ENCODE peak calls at places on chromosome 16, in five cellular contexts. A, N, Z, D and E are unnamed samples. For H3K36me3, the result is how much of the 10 kb centered on the place peaks cover.

GRCh38 chr16:66462912-66463311 is 35.8 kb downstream of the BEAN1 start:
- DNase-seq in N (no peak), A (no peak), Z (no peak), D (no peak), E (no peak)

GRCh38 chr16:2934450-2934849 is 22.7 kb downstream of the FLYWCH1 start:
- DNase-seq in D (no peak), N (no peak), A (no peak), Z (no peak), E (no peak)

GRCh38 chr16:15822957-15823356 is 33.9 kb downstream of the MYH11 start:
- DNase-seq in N (peak), A (peak), D (no peak), Z (peak), E (peak)

GRCh38 chr16:29678691-29679267 is at the start of gene QPRT:
- DNase-seq in Z (peak), A (no peak), N (peak), D (no peak), E (no peak)

GRCh38 chr16:29926675-29927522 is 873 bp upstream of the KCTD13 start:
- DNase-seq in N (peak), D (no peak), Z (peak), A (no peak), E (no peak)

GRCh38 chr16:66948034-66948821 is 12.8 kb upstream of the CES3 start:
- DNase-seq in D (no peak), N (peak), Z (no peak), A (no peak), E (no peak)

GRCh38 chr16:73010150-73010676 is 37.7 kb downstream of the ZFHX3 start:
- DNase-seq in Z (peak), D (no peak), N (no peak), A (no peak), E (no peak)

GRCh38 chr16:74563828-74564263 is 43.1 kb downstream of the GLG1 start:
- DNase-seq in A (no peak), N (no peak), Z (no peak), D (peak), E (no peak)

GRCh38 chr16:86167061-86167460 is 268.1 kb downstream of the IRF8 start:
- DNase-seq in Z (peak), A (no peak), N (peak), D (no peak), E (no peak)

GRCh38 chr16:88369447-88370008 is 13.2 kb upstream of the ZNF469 start:
- DNase-seq in N (no peak), Z (peak), D (no peak), A (no peak), E (peak)

GRCh38 chr16:55475919-55476318 is 3.1 kb upstream of the MMP2 start:
- DNase-seq in A (no peak), Z (no peak), N (no peak), D (no peak), E (no peak)

GRCh38 chr16:87801679-87802300 is 36.0 kb upstream of the KLHDC4 start:
- DNase-seq in A (no peak), N (no peak), Z (no peak), D (no peak), E (no peak)

GRCh38 chr16:87874639-87875472 is 5.5 kb upstream of the SLC7A5 start:
- DNase-seq in Z (no peak), N (no peak), A (no peak), D (no peak), E (no peak)

GRCh38 chr16:75070055-75070841 is 46.3 kb downstream of the LDHD start:
- DNase-seq in A (no peak), N (no peak), D (no peak), Z (peak), E (no peak)

GRCh38 chr16:87791295-87792204 is 25.8 kb upstream of the KLHDC4 start:
- DNase-seq in N (no peak), Z (no peak), D (no peak), A (no peak), E (no peak)

GRCh38 chr16:26330654-26331053 is 638.9 kb downstream of the HS3ST4 start:
- DNase-seq in Z (no peak), N (no peak), D (no peak), A (no peak), E (no peak)

GRCh38 chr16:1218930-1219611 is 6.0 kb downstream of the TPSG1 start:
- DNase-seq in D (no peak), N (no peak), Z (no peak), A (no peak), E (no peak)

GRCh38 chr16:1216296-1216619 is 8.8 kb downstream of the TPSG1 start:
- DNase-seq in D (no peak), N (no peak), A (no peak), Z (no peak), E (no peak)

GRCh38 chr16:1216681-1217400 is 8.2 kb downstream of the TPSG1 start:
- DNase-seq in N (no peak), Z (no peak), A (no peak), D (no peak), E (no peak)

GRCh38 chr16:1218061-1218929 is 6.8 kb downstream of the TPSG1 start:
- DNase-seq in D (no peak), Z (no peak), N (no peak), A (no peak), E (no peak)

GRCh38 chr16:1217526-1217925 is 7.5 kb downstream of the TPSG1 start:
- DNase-seq in D (no peak), A (no peak), Z (no peak), N (no peak), E (no peak)
- TF ChIP-seq POLR2AphosphoS5 in D (no peak), A (no peak), Z (no peak), N (no peak), E (no peak)

DNA sequence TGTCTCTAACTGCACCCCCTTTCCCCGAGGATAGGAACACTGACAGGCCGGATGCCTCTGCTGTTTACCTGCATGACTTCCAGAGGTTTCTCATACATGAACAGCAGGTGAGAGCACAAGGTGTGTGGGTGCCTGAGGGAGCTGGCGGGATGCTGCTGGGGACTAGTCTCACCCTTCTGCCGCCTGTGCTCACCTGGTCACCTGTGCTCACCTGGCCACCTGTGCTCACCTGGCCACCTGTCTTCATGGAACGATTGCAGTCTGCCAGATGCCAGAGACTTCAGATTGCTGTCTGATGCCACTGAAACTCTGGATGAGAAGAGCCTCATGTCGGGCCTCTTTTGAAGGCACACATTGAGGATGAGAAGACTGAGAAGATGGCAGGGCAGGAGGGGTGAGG is 104.1 kb downstream of the PLCG2 start:
- DNase-seq in A (no peak), Z (no peak), D (no peak), N (no peak), E (no peak)
- H3K36me3 ChIP-seq in A (under half), Z (under half), D (under half), N (under half), E (under half)

GRCh38 chr16:28217326-28217725 is 5.6 kb upstream of the XPO6 start:
- DNase-seq in A (no peak), N (no peak), D (no peak), Z (no peak), E (no peak)

GRCh38 chr16:28213396-28213795 is 1.6 kb upstream of the XPO6 start:
- DNase-seq in D (no peak), Z (no peak), N (no peak), A (no peak), E (no peak)

GRCh38 chr16:28212532-28212873 is 738 bp upstream of the XPO6 start:
- DNase-seq in Z (no peak), N (no peak), D (peak), A (no peak), E (no peak)

GRCh38 chr16:28219283-28219682 is 7.5 kb upstream of the XPO6 start:
- DNase-seq in A (no peak), N (no peak), Z (no peak), D (no peak), E (no peak)

DNA sequence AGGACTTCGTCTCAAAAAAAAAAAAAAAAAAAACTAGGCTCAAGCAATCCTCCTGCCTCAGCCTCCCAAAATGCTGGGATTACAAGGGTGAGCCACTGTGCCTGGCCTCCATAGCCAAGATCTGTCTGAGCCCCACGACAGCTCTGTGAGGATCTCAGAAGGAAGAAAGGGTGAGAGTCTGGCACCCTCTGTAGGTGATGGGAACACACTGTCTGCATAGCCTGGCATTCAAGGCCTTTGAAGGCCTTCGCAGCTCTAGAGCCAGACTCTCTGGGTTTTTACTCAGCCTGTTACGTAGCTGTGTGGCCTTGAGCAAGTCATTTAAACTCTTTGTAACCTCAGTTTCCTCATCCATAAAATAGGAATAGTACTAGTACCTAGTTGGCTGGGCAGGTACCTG is 6.3 kb upstream of the XPO6 start:
- DNase-seq in N (peak), A (no peak), Z (no peak), D (peak), E (no peak)
- TF ChIP-seq CTCF in N (peak), A (no peak), Z (no peak), D (peak), E (peak)

DNA sequence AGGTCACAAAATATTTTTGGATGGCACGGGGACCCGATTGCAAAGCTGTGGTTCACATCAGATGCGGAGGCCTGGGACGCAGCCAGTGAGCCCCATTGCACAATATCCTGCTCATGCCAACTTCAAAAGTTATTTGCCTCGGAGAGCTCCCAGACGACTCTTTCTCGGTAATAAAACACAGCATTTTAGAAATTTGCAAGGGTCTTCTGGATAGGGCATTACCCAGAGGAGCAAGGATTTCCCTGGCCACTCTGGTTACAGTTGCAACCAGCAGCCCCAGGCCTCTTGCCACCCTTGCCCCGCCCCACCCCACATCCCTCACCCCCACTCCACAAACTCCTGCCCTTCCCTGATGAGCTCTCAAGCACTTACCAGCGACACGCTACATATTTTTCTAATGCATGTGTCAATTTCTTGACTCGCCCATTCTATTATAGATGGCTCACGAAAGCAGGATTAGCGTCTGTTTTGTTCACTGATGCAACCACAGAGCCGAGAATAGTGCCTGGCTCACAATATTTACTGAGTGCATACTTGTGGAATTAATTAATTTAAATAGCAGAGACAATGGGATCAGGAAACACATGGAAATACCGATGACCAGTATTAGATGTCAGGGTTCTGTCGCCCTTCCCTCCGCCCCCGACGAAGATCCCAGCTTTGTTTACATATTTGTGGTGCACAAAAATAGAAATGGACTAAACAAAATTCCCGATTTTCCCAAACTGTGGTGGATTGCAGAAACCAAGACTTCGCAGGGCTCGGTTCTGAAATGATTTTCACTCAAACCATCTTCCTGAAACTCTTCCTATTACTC is 62.4 kb downstream of the ADCY9 start:
- DNase-seq in D (peak), Z (peak), N (peak), A (peak), E (peak)
- TF ChIP-seq POLR2AphosphoS5 in D (no peak), Z (no peak), N (no peak), A (peak), E (no peak)

GRCh38 chr16:31125844-31126243 is 8.4 kb downstream of the KAT8 start:
- DNase-seq in N (no peak), A (no peak), D (no peak), Z (no peak), E (no peak)
- H3K36me3 ChIP-seq in N (under half), A (under half), D (under half), Z (under half), E (half or more)